ENCODE peak calls at places on chromosomes 2 and 18, in nine cellular contexts. One of them, this sample, is unnamed. For H3K9me3, the result is how much of the 10 kb centered on the place peaks cover.

GRCh38 chr2:152166633-152167032 is 8.9 kb downstream of the STAM2 start:
- DNase-seq in ovary: no peak
- DNase-seq in prostate gland: no peak
- DNase-seq in heart left ventricle: no peak
- DNase-seq in adrenal gland: no peak
- DNase-seq in A549: no peak
- DNase-seq in stomach: no peak
- DNase-seq in upper lobe of left lung: no peak
- DNase-seq in spleen: no peak
- DNase-seq in this sample: no peak

GRCh38 chr2:170222298-170222697 is 44.4 kb downstream of the MYO3B start:
- DNase-seq in spleen: no peak
- DNase-seq in adrenal gland: no peak
- DNase-seq in ovary: no peak
- DNase-seq in prostate gland: no peak
- DNase-seq in A549: no peak
- DNase-seq in upper lobe of left lung: no peak
- DNase-seq in heart left ventricle: no peak
- DNase-seq in stomach: no peak
- DNase-seq in this sample: no peak

GRCh38 chr2:158103358-158104021 is 1.8 kb downstream of the UPP2 start:
- DNase-seq in spleen: no peak
- DNase-seq in adrenal gland: no peak
- DNase-seq in prostate gland: no peak
- DNase-seq in stomach: no peak
- DNase-seq in A549: no peak
- DNase-seq in ovary: no peak
- DNase-seq in upper lobe of left lung: no peak
- DNase-seq in heart left ventricle: no peak
- DNase-seq in this sample: no peak

GRCh38 chr2:84526562-84526961 is 10.3 kb downstream of the DNAH6 start:
- DNase-seq in prostate gland: no peak
- DNase-seq in adrenal gland: no peak
- DNase-seq in upper lobe of left lung: no peak
- DNase-seq in stomach: no peak
- DNase-seq in A549: no peak
- DNase-seq in ovary: no peak
- DNase-seq in spleen: no peak
- DNase-seq in heart left ventricle: no peak
- DNase-seq in this sample: no peak

GRCh38 chr2:41869542-41870256 is 178.1 kb upstream of the PKDCC start:
- DNase-seq in upper lobe of left lung: peak
- DNase-seq in ovary: peak
- DNase-seq in heart left ventricle: peak
- DNase-seq in adrenal gland: peak
- DNase-seq in prostate gland: peak
- DNase-seq in spleen: peak
- DNase-seq in stomach: peak
- DNase-seq in A549: peak
- DNase-seq in this sample: peak

GRCh38 chr2:54512663-54513363 is 56.7 kb downstream of the SPTBN1 start:
- DNase-seq in stomach: no peak
- DNase-seq in adrenal gland: no peak
- DNase-seq in ovary: no peak
- DNase-seq in spleen: no peak
- DNase-seq in heart left ventricle: no peak
- DNase-seq in prostate gland: no peak
- DNase-seq in A549: no peak
- DNase-seq in upper lobe of left lung: no peak
- DNase-seq in this sample: no peak

GRCh38 chr2:19038096-19039015 is 320.1 kb downstream of the OSR1 start:
- DNase-seq in A549: no peak
- DNase-seq in spleen: no peak
- DNase-seq in prostate gland: no peak
- DNase-seq in upper lobe of left lung: no peak
- DNase-seq in heart left ventricle: no peak
- DNase-seq in ovary: no peak
- DNase-seq in stomach: no peak
- DNase-seq in adrenal gland: no peak
- DNase-seq in this sample: no peak

GRCh38 chr2:121281694-121282093 is 3.3 kb downstream of the TFCP2L1 start:
- DNase-seq in prostate gland: no peak
- DNase-seq in spleen: no peak
- DNase-seq in stomach: no peak
- DNase-seq in heart left ventricle: no peak
- DNase-seq in adrenal gland: no peak
- DNase-seq in ovary: no peak
- DNase-seq in A549: no peak
- DNase-seq in upper lobe of left lung: no peak
- DNase-seq in this sample: no peak

GRCh38 chr18:63741769-63742168 is 33.4 kb upstream of the SERPINB7 start:
- DNase-seq in prostate gland: no peak
- DNase-seq in adrenal gland: no peak
- DNase-seq in spleen: no peak
- DNase-seq in upper lobe of left lung: no peak
- DNase-seq in heart left ventricle: no peak
- DNase-seq in ovary: no peak
- DNase-seq in A549: no peak
- DNase-seq in stomach: no peak
- DNase-seq in this sample: no peak

GRCh38 chr18:74745658-74746403 is 148.2 kb downstream of the ZNF407 start:
- DNase-seq in ovary: no peak
- DNase-seq in A549: peak
- DNase-seq in upper lobe of left lung: no peak
- DNase-seq in heart left ventricle: no peak
- DNase-seq in stomach: no peak
- DNase-seq in prostate gland: no peak
- DNase-seq in adrenal gland: no peak
- DNase-seq in spleen: no peak
- DNase-seq in this sample: no peak

GRCh38 chr2:191165190-191165643 is 14.4 kb upstream of the STAT4 start:
- DNase-seq in upper lobe of left lung: no peak
- DNase-seq in prostate gland: peak
- DNase-seq in adrenal gland: no peak
- DNase-seq in spleen: no peak
- DNase-seq in A549: peak
- DNase-seq in stomach: no peak
- DNase-seq in ovary: no peak
- DNase-seq in heart left ventricle: no peak
- DNase-seq in this sample: peak

GRCh38 chr18:26702023-26702422 is 153.7 kb upstream of the KCTD1 start:
- DNase-seq in heart left ventricle: no peak
- DNase-seq in spleen: no peak
- DNase-seq in upper lobe of left lung: no peak
- DNase-seq in prostate gland: no peak
- DNase-seq in adrenal gland: no peak
- DNase-seq in ovary: no peak
- DNase-seq in stomach: no peak
- DNase-seq in A549: no peak
- DNase-seq in this sample: no peak

DNA sequence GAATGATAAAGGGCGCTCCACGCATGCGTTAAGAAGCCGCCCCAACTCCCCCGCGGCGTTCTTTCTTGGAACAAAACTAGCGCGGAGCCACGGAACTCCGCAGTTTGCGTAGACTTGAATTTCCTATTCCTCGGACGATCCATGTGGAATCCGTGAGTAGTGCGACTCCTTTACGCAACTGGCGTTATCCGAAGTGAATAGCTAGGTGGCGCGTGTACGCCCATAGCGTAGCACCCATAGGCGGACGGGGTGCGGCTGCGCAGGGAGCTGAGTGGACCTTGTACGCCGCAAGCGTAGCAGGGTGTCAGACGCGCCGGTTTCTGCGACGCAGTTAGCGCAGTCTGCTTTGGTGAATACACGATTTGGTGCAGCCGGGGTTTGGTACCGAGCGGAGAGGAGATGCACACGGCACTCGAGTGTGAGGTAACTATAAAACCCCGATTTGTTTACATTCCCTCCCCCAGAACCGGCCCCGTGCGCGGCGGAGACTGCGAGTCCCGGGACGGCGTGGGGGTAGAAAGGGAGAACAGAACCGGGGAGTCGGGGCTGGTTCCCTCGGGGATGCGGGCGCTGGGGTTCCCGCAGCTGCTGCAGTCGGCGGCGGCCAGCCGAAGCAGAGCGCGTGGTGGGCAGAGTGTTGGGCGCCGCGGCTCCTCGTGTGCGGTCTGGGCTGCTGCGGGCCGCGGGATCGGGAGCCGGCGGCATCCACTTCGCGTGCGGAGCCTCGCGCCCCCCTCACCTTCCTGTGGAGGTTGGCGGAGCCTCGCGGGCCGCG is at the start of gene SLC39A10:
- DNase-seq in stomach: peak
- DNase-seq in ovary: peak
- DNase-seq in upper lobe of left lung: peak
- DNase-seq in A549: peak
- DNase-seq in prostate gland: peak
- DNase-seq in adrenal gland: peak
- DNase-seq in spleen: peak
- DNase-seq in heart left ventricle: peak
- DNase-seq in this sample: peak
- TF ChIP-seq POLR2A in stomach: peak
- TF ChIP-seq POLR2A in ovary: peak
- TF ChIP-seq POLR2A in upper lobe of left lung: peak
- TF ChIP-seq POLR2A in A549: peak
- TF ChIP-seq POLR2A in prostate gland: peak
- TF ChIP-seq POLR2A in adrenal gland: peak
- TF ChIP-seq POLR2A in spleen: peak
- TF ChIP-seq POLR2A in heart left ventricle: peak
- TF ChIP-seq POLR2A in this sample: peak

DNA sequence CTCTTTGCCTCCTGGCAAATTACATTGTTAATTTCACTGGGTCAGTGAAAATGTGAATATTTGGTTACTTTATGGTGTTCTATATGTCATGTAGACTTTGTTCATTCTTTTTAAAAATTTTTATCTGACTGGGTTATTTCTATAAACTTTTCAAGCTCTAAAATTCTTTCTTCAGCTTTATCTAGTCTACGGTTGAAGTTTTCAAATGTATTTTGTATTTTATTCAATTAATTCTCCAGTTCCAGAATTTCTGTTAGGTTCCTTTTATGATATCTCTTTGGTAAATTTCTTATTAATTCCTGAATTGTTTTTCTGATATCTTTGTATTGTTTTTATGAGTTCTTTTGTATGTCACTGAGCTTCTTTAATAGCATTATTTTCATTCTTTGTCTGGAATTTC is 228.1 kb downstream of the LPIN1 start:
- DNase-seq in heart left ventricle: no peak
- DNase-seq in stomach: no peak
- DNase-seq in spleen: no peak
- DNase-seq in adrenal gland: no peak
- DNase-seq in upper lobe of left lung: no peak
- DNase-seq in ovary: no peak
- DNase-seq in prostate gland: no peak
- DNase-seq in A549: no peak
- DNase-seq in this sample: no peak
- H3K9me3 ChIP-seq in heart left ventricle: under half
- H3K9me3 ChIP-seq in stomach: under half
- H3K9me3 ChIP-seq in spleen: under half
- H3K9me3 ChIP-seq in adrenal gland: under half
- H3K9me3 ChIP-seq in upper lobe of left lung: under half
- H3K9me3 ChIP-seq in ovary: under half
- H3K9me3 ChIP-seq in prostate gland: under half
- H3K9me3 ChIP-seq in A549: under half
- H3K9me3 ChIP-seq in this sample: under half

DNA sequence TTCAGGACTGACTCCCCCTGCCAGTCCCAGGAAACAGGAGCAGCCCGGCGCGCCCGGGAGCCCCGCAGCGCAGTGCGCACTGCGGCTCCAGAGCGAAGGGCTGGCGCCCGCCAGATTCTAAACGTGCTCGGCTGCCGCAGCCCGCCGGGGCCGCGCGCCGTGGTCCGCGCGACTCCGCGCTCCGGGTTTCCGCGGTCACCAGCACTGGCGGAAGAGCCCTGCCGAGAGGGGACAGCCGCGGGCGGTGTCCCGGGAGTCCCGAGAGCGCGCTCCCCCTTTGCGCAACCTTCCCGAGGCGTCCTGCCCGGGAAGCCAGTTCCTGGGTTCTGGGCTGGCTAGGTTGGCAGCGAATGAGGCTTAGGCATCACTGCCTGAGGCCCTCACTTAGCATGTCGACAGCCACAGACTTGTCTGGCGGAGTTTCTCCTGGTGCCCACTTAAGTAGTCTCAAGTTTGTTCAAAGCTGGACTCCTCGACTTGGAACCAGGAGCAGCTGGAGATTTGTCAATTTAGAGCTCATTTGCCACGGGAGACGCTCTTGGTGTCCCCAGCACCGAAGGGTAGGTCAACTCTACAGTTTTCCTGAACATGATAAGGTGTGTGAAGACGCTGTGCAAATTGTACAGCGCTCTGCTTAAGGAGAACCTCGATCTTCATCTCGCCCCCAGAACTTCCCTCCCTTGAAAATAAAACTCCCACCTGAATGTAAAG is 1.5 kb upstream of the VSNL1 start:
- DNase-seq in ovary: peak
- DNase-seq in stomach: peak
- DNase-seq in adrenal gland: peak
- DNase-seq in upper lobe of left lung: peak
- DNase-seq in spleen: no peak
- DNase-seq in heart left ventricle: peak
- DNase-seq in prostate gland: peak
- DNase-seq in A549: no peak
- DNase-seq in this sample: peak
- H3K27ac ChIP-seq in ovary: peak
- H3K27ac ChIP-seq in stomach: peak
- H3K27ac ChIP-seq in adrenal gland: no peak
- H3K27ac ChIP-seq in upper lobe of left lung: peak
- H3K27ac ChIP-seq in spleen: peak
- H3K27ac ChIP-seq in heart left ventricle: peak
- H3K27ac ChIP-seq in prostate gland: peak
- H3K27ac ChIP-seq in A549: no peak
- H3K27ac ChIP-seq in this sample: no peak

DNA sequence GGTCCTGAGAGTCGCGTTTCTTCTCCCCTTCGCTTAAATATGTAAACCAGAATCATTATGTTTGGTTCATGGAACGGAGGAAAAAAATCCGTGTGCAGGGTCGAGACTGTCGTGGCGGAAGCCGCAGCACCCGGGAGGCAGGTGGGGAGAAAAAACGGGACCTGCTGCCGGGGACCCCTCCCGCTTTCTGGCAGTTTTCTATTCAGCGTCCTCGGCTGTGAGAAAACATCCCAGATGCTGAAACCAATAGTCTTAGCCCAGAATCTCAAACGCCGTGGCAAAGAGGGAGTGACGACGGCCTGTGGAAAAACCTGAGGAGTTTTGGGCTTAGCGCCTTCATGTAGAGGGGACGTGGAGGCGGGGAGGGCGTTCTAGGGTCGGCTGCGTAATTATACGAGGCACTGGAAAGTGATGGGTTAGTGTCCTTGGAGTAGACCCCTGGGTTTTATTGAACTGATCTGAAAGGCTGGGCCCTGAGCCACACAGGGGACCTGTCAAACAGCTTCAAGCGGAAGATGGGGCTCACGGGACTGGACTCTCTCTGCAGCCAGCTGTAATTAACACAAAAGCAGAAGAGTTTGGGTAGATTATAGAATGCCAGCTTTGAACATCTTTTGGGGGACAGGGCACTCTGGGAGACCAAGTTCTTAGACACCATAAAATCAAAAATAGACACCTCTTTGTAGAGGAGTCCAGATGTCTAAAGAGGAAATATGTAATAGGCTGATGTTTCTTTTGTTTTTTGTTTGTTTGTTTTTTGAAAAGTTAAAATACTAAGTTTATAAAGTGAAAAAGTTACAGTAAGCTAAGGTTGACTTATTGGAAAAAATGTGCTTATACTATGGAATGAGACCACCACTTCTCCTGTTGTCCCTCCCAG is 834 bp upstream of the BUB1 start:
- DNase-seq in upper lobe of left lung: peak
- DNase-seq in spleen: peak
- DNase-seq in prostate gland: peak
- DNase-seq in ovary: peak
- DNase-seq in A549: peak
- DNase-seq in stomach: peak
- DNase-seq in adrenal gland: peak
- DNase-seq in heart left ventricle: no peak
- DNase-seq in this sample: peak
- TF ChIP-seq POLR2A in upper lobe of left lung: no peak
- TF ChIP-seq POLR2A in spleen: no peak
- TF ChIP-seq POLR2A in prostate gland: no peak
- TF ChIP-seq POLR2A in ovary: no peak
- TF ChIP-seq POLR2A in A549: no peak
- TF ChIP-seq POLR2A in stomach: no peak
- TF ChIP-seq POLR2A in adrenal gland: no peak
- TF ChIP-seq POLR2A in heart left ventricle: no peak
- TF ChIP-seq POLR2A in this sample: no peak

This sample was measured in Peyer's patch.